ENCODE peak calls at places on chromosomes 13 and 19, in ten cellular contexts. I is mammary epithelial cell, H is fibroblast of lung, Z is osteoblast, E is HCT116, N is GM23338, S is PC-3, D is endothelial cell of umbilical vein, T is neuronal stem cell, J is hepatocyte. B is an unnamed sample.

GRCh38 chr13:44003481-44003880 is 123.8 kb downstream of the LACC1 start:
- DNase-seq in N (no peak), S (no peak), T (no peak), E (no peak), J (no peak), I (no peak), H (no peak), D (no peak), Z (no peak), B (no peak)

GRCh38 chr19:8576273-8576993 is 809 bp downstream of the MYO1F start:
- DNase-seq in N (no peak), D (no peak), T (no peak), Z (peak; percentile 73), J (no peak), S (peak; percentile 21), I (no peak), E (no peak), H (no peak), B (no peak)

GRCh38 chr13:74669149-74669548 is 534.9 kb upstream of the KLF12 start:
- DNase-seq in D (no peak), N (peak; percentile 3), T (no peak), J (no peak), S (no peak), I (no peak), H (no peak), Z (no peak), E (no peak), B (no peak)

GRCh38 chr13:97385854-97386253 is 48.1 kb upstream of the RAP2A start:
- DNase-seq in I (peak; percentile 62), T (no peak), E (no peak), J (no peak), H (no peak), S (peak; percentile 50), D (no peak), N (no peak), Z (no peak), B (no peak)

GRCh38 chr19:7122701-7123100 is 53.2 kb downstream of the ZNF557 start:
- DNase-seq in H (no peak), T (no peak), D (no peak), S (no peak), J (no peak), I (no peak), N (no peak), Z (no peak), E (no peak), B (no peak)

GRCh38 chr19:51366999-51367564 is 894 bp upstream of the ETFB start:
- DNase-seq in J (peak; percentile 51), T (no peak), D (peak; percentile 50), I (no peak), E (no peak), N (no peak), S (no peak), H (no peak), Z (peak; percentile 62), B (peak; percentile 90)

GRCh38 chr13:96994030-96994848 is at the start of gene OXGR1:
- DNase-seq in D (no peak), H (no peak), J (no peak), N (peak; percentile 46), I (no peak), Z (no peak), E (no peak), T (peak; percentile 6), S (no peak), B (no peak)

GRCh38 chr19:17794731-17795494 is at the start of gene B3GNT3:
- DNase-seq in T (no peak), N (peak; percentile 89), S (peak; percentile 94), E (peak; percentile 83), D (no peak), I (peak; percentile 60), J (peak; percentile 92), H (no peak), Z (peak; percentile 59), B (no peak)

GRCh38 chr13:35916186-35916585 is 215.0 kb downstream of the DCLK1 start:
- DNase-seq in I (no peak), D (no peak), E (no peak), Z (no peak), H (no peak), N (no peak), J (no peak), T (no peak), S (no peak), B (no peak)

GRCh38 chr19:45346449-45346848 is 5.9 kb downstream of the KLC3 start:
- DNase-seq in T (no peak), Z (peak; percentile 94), J (no peak), I (no peak), N (peak; percentile 80), E (no peak), D (no peak), S (no peak), H (no peak), B (no peak)

GRCh38 chr13:102495663-102496062 is 93.8 kb upstream of the FGF14 start:
- DNase-seq in T (no peak), Z (no peak), N (peak; percentile 39), J (no peak), S (no peak), I (no peak), E (no peak), H (no peak), D (no peak), B (no peak)

GRCh38 chr19:10744222-10744847 is 26.5 kb downstream of the DNM2 start:
- DNase-seq in H (no peak), D (no peak), Z (peak; percentile 54), E (no peak), N (no peak), I (no peak), S (no peak), T (no peak), J (no peak), B (no peak)

GRCh38 chr13:99403458-99403971 is 96.3 kb upstream of the GPR183 start:
- DNase-seq in Z (peak; percentile 81), I (peak; percentile 56), D (no peak), J (no peak), E (no peak), N (no peak), H (no peak), S (no peak), T (no peak), B (no peak)

GRCh38 chr19:32876236-32876918 is 6.8 kb upstream of the SLC7A9 start:
- DNase-seq in H (no peak), D (no peak), T (no peak), S (no peak), N (no peak), E (no peak), I (no peak), J (no peak), Z (no peak), B (no peak)

GRCh38 chr19:15180451-15181390 is 20.1 kb downstream of the NOTCH3 start:
- DNase-seq in N (peak; percentile 80), E (no peak), D (no peak), H (no peak), I (no peak), T (no peak), S (no peak), J (no peak), Z (peak; percentile 61), B (no peak)

GRCh38 chr13:107743523-107743922 is 471.8 kb downstream of the LIG4 start:
- DNase-seq in I (no peak), N (no peak), J (no peak), E (no peak), S (peak; percentile 71), H (no peak), Z (no peak), D (no peak), T (no peak), B (no peak)

GRCh38 chr19:14000691-14001365 is 5.3 kb downstream of the RFX1 start:
- DNase-seq in D (no peak), N (no peak), E (no peak), J (no peak), I (no peak), S (no peak), Z (no peak), H (no peak), T (no peak), B (no peak)
- H3K4me2 ChIP-seq in D (no peak overlapping the region), N (no peak overlapping the region), E (no peak overlapping the region), J (no peak overlapping the region), I (no peak overlapping the region), S (no peak overlapping the region), Z (no peak overlapping the region), H (no peak overlapping the region), T (no peak overlapping the region), B (no peak overlapping the region)

DNA sequence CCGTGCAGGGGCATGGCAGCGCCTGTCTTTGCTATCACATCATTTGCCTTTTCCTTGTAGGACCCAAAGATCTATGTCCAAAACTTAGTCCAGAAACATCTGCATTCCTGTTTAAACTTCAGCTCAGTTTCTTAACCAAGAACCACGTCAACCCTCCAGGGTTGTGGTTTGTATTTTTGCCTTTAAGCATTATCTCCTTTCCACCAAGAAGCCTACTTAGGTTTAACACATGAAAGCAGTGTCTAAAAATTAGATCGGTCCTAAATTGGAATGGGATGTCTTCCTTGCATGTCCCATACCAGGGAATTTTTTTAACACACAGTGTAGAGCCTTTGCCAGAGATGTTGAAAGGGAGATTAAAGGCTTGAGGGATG is 38.8 kb downstream of the DHRS12 start:
- DNase-seq in Z (no peak), T (no peak), I (no peak), N (no peak), H (peak; percentile 17), S (no peak), D (no peak), J (no peak), E (no peak), B (no peak)
- H2AFZ ChIP-seq in Z (no peak overlapping the region), T (no peak overlapping the region), I (no peak overlapping the region), N (no peak overlapping the region), H (peak overlapping the region; percentile 63), S (no peak overlapping the region), D (no peak overlapping the region), J (no peak overlapping the region), E (no peak overlapping the region), B (no peak overlapping the region)

DNA sequence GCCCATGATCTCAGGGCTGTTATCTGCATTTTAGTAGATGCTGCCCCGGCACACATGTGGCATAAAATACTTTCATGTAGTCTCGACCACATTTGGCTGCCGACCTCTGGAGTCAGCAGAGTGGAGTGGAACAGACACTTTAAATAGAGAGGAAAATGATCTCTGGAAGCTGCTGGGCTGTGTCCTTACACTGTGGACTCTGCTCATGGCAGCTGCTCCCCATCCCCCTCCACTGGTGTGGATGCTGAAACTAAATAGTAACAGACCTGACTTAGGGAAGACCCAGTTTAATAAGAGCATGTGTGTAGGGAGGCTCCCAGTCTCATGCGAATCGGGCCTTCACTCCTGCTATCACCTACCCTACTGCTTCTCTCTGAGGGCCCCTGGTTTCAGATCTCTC is 257.0 kb downstream of the TEX29 start:
- DNase-seq in J (no peak), D (no peak), E (no peak), Z (no peak), I (no peak), S (no peak), H (no peak), N (no peak), T (no peak), B (no peak)
- H3K4me2 ChIP-seq in J (no peak overlapping the region), D (no peak overlapping the region), E (no peak overlapping the region), Z (no peak overlapping the region), I (no peak overlapping the region), S (no peak overlapping the region), H (no peak overlapping the region), N (no peak overlapping the region), T (no peak overlapping the region), B (no peak overlapping the region)

GRCh38 chr19:56193981-56194380 is 3.6 kb downstream of the ZSCAN5B start:
- DNase-seq in D (no peak), S (no peak), T (no peak), E (no peak), H (no peak), J (no peak), Z (no peak), I (no peak), N (no peak), B (no peak)

GRCh38 chr19:56201973-56202372 is at the start of gene ZSCAN5C:
- DNase-seq in I (no peak), D (no peak), J (no peak), N (no peak), H (no peak), Z (no peak), S (no peak), T (no peak), E (no peak), B (no peak)

GRCh38 chr19:56199686-56200085 is 2.1 kb upstream of the ZSCAN5B start:
- DNase-seq in N (no peak), I (no peak), Z (no peak), J (no peak), S (no peak), T (no peak), H (no peak), D (no peak), E (no peak), B (no peak)
- H2AFZ ChIP-seq in N (no peak overlapping the region), I (no peak overlapping the region), Z (no peak overlapping the region), J (no peak overlapping the region), S (no peak overlapping the region), T (no peak overlapping the region), H (no peak overlapping the region), D (no peak overlapping the region), E (no peak overlapping the region), B (no peak overlapping the region)

B was measured in Karpas-422.